ENCODE peak calls at places on chromosomes 2 and 18, in four cellular contexts. Z is H1, T is trophoblast cell, J is IMR-90. L is an unnamed sample.

GRCh38 chr2:241135737-241136136 is 13.5 kb downstream of the PASK start:
- DNase-seq in Z (no peak), T (no peak), J (no peak), L (no peak)

GRCh38 chr2:27929916-27930486 is 39.5 kb downstream of the BABAM2 start:
- DNase-seq in Z (no peak), T (no peak), J (no peak), L (no peak)

GRCh38 chr18:79515331-79515730 is 119.6 kb downstream of the NFATC1 start:
- DNase-seq in Z (no peak), T (no peak), J (no peak), L (no peak)

GRCh38 chr18:65567372-65567771 is 183.4 kb upstream of the CDH7 start:
- DNase-seq in Z (no peak), T (peak; percentile 38), J (no peak), L (no peak)

GRCh38 chr2:10722252-10722825 is 909 bp downstream of the ATP6V1C2 start:
- DNase-seq in Z (no peak), T (no peak), J (no peak), L (no peak)

GRCh38 chr18:9802774-9803697 is 82.7 kb upstream of the TXNDC2 start:
- DNase-seq in Z (no peak), T (peak; percentile 40), J (peak; percentile 26), L (peak; percentile 51)

GRCh38 chr2:26013668-26014067 is 20.2 kb upstream of the RAB10 start:
- DNase-seq in Z (no peak), T (no peak), J (no peak), L (no peak)

GRCh38 chr18:58578835-58579560 is 49.9 kb downstream of the ALPK2 start:
- DNase-seq in Z (no peak), T (peak; percentile 72), J (peak; percentile 88), L (peak; percentile 83)

GRCh38 chr2:204260162-204260877 is 285.0 kb upstream of the PARD3B start:
- DNase-seq in Z (peak; percentile 57), T (peak; percentile 83), J (peak; percentile 74), L (peak; percentile 95)

GRCh38 chr2:88247531-88247930 is 77.4 kb downstream of the THNSL2 start:
- DNase-seq in Z (no peak), T (no peak), J (no peak), L (no peak)

GRCh38 chr18:69400976-69401474 is 337 bp downstream of the DOK6 start:
- DNase-seq in Z (no peak), T (no peak), J (peak; percentile 16), L (no peak)

GRCh38 chr18:34783485-34783884 is 73.4 kb downstream of the DTNA start:
- DNase-seq in Z (no peak), T (peak; percentile 59), J (peak; percentile 68), L (peak; percentile 28)

GRCh38 chr18:6106116-6106645 is 210.9 kb upstream of the TMEM200C start:
- DNase-seq in Z (no peak), T (no peak), J (no peak), L (peak; percentile 1)

GRCh38 chr18:47931707-47932103 is 1.2 kb upstream of the SMAD2 start:
- DNase-seq in Z (no peak), T (peak; percentile 26), J (no peak), L (peak; percentile 29)

GRCh38 chr2:238231251-238231793 is 8.5 kb downstream of the HES6 start:
- DNase-seq in Z (no peak), T (peak; percentile 85), J (peak; percentile 44), L (peak; percentile 73)

GRCh38 chr18:79479114-79479760 is 83.5 kb downstream of the NFATC1 start:
- DNase-seq in Z (no peak), T (peak; percentile 45), J (no peak), L (no peak)

GRCh38 chr2:241753493-241753892 is 19.1 kb downstream of the D2HGDH start:
- DNase-seq in Z (no peak), T (no peak), J (no peak), L (no peak)

GRCh38 chr2:226529556-226529955 is 270.1 kb downstream of the IRS1 start:
- DNase-seq in Z (no peak), T (no peak), J (no peak), L (no peak)

GRCh38 chr18:21914739-21915319 is 174.2 kb downstream of the MIB1 start:
- DNase-seq in Z (no peak), T (peak; percentile 32), J (peak; percentile 62), L (peak; percentile 61)

GRCh38 chr2:202317080-202317859 is 51.7 kb downstream of the NOP58 start:
- DNase-seq in Z (no peak), T (no peak), J (peak; percentile 81), L (peak; percentile 84)

GRCh38 chr18:3262234-3263171 is 570 bp downstream of the MYL12B start:
- DNase-seq in Z (no peak), T (peak; percentile 39), J (no peak), L (peak; percentile 54)

GRCh38 chr2:54666741-54667639 is 56.5 kb upstream of the EML6 start:
- DNase-seq in Z (no peak), T (no peak), J (peak; percentile 23), L (no peak)

GRCh38 chr18:55334875-55335274 is 253.1 kb downstream of the TCF4 start:
- DNase-seq in Z (no peak), T (no peak), J (no peak), L (no peak)

GRCh38 chr2:85755122-85756027 is 1.6 kb downstream of the ATOH8 start:
- DNase-seq in Z (no peak), T (peak; percentile 64), J (peak; percentile 39), L (peak; percentile 44)

GRCh38 chr2:63983986-63984605 is 35.1 kb downstream of the VPS54 start:
- DNase-seq in Z (no peak), T (no peak), J (peak; percentile 9), L (peak; percentile 43)

GRCh38 chr2:19536136-19536535 is 177.7 kb upstream of the OSR1 start:
- DNase-seq in Z (no peak), T (no peak), J (no peak), L (no peak)

GRCh38 chr18:12750708-12751502 is 48.1 kb downstream of the PSMG2 start:
- DNase-seq in Z (no peak), T (no peak), J (no peak), L (no peak)

GRCh38 chr2:172996387-172996961 is 79.2 kb upstream of the MAP3K20 start:
- DNase-seq in Z (no peak), T (peak; percentile 78), J (peak; percentile 57), L (peak; percentile 39)

GRCh38 chr2:217966399-217967068 is 36.3 kb downstream of the TNS1 start:
- DNase-seq in Z (no peak), T (no peak), J (peak; percentile 54), L (no peak)
- H3K9ac ChIP-seq in Z (no peak overlapping the region), T (no peak overlapping the region), J (peak overlapping the region; percentile 49), L (peak overlapping the region; percentile 46)

GRCh38 chr2:133512121-133512520 is 56.1 kb downstream of the NCKAP5 start:
- DNase-seq in Z (no peak), T (peak; percentile 80), J (no peak), L (no peak)

GRCh38 chr2:133521146-133521745 is 47.0 kb downstream of the NCKAP5 start:
- DNase-seq in Z (no peak), T (no peak), J (peak; percentile 18), L (peak; percentile 15)

GRCh38 chr2:133513893-133514292 is 54.4 kb downstream of the NCKAP5 start:
- DNase-seq in Z (no peak), T (no peak), J (no peak), L (no peak)

GRCh38 chr2:133518646-133519344 is 49.5 kb downstream of the NCKAP5 start:
- DNase-seq in Z (no peak), T (no peak), J (peak; percentile 6), L (no peak)

GRCh38 chr2:133516405-133517028 is 51.7 kb downstream of the NCKAP5 start:
- DNase-seq in Z (no peak), T (no peak), J (peak; percentile 15), L (no peak)
- H3K4me3 ChIP-seq in Z (no peak overlapping the region), T (no peak overlapping the region), J (no peak overlapping the region), L (no peak overlapping the region)

DNA sequence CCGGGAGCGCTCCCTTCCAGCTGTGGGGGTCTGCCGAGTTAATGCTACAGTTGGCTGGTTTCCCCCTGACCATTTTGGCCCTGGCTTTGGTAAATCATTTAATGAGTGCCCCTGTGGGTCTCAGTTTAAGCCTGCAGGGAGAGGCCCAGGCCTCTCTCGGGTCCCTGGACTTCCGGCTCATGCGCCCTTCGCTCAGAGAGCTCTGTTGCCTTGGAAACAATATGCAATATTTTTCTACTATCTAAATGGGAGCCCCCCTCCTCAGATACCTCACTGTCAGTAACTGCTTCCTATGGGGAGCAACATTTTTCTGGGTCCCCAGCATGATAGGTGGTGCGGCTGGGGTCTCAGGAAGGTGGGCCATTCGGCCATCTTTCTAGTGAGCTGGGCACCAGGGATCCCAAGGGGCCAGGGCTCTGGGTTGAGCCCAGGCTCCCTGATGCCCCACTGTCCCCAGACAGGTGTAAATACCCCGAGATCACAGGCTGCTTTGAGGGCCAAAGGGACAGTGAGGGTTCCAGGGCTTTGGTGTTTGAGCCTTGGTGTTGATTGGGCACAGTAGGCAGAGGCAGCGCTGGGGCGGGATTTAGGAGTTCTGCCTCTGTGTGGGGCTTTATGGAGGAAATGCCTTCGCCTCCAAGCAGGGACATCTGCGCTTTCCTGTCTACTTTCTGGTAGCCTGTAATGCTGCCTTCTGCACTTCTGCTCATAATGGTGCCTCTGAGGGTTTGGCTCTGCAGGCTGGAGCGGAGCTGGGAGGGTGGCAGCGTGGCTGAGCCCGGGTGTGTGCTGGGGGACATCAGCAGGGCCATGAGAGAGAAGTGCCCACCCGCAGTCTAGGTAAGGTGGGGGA is 5.2 kb downstream of the ITM2C start:
- DNase-seq in Z (no peak), T (peak; percentile 36), J (no peak), L (no peak)
- H3K4me1 ChIP-seq in Z (peaks cover 44% of the 10 kb centered on the region), T (peaks cover 67% of the 10 kb centered on the region), J (peaks cover 12% of the 10 kb centered on the region), L (no peaks in the 10 kb centered on the region)

GRCh38 chr2:42834161-42834560 is 41.8 kb upstream of the HAAO start:
- DNase-seq in Z (no peak), T (no peak), J (no peak), L (no peak)

GRCh38 chr2:42838133-42838532 is 45.8 kb upstream of the HAAO start:
- DNase-seq in Z (no peak), T (no peak), J (no peak), L (no peak)

GRCh38 chr2:42832289-42832634 is 39.9 kb upstream of the HAAO start:
- DNase-seq in Z (no peak), T (no peak), J (no peak), L (no peak)

GRCh38 chr2:42840141-42840540 is 47.8 kb upstream of the HAAO start:
- DNase-seq in Z (no peak), T (no peak), J (no peak), L (no peak)

GRCh38 chr2:42835577-42836371 is 43.4 kb upstream of the HAAO start:
- DNase-seq in Z (no peak), T (peak; percentile 55), J (peak; percentile 98), L (peak; percentile 92)
- H3K9ac ChIP-seq in Z (no peak overlapping the region), T (no peak overlapping the region), J (no peak overlapping the region), L (peak overlapping the region; percentile 23)